ENCODE peak calls at places on chromosomes 11 and 22, in ten cellular contexts. Q is nucleus accumbens; W is CD4-positive, CD25-positive, alpha-beta regulatory T cell; B is AML-193; L is small intestine; J is bronchial epithelial cell; V is NCI-H146; R is NCI-H460; I is fibroblast of pulmonary artery; F is gastrocnemius medialis. G is an unnamed sample.

GRCh38 chr11:128520886-128521696 is 66.3 kb downstream of the ETS1 start:
- DNase-seq in Q (no peak), W (no peak), B (no peak), L (no peak), J (no peak), V (no peak), R (no peak), I (no peak), F (no peak), G (no peak)

GRCh38 chr11:76237914-76238313 is 31.6 kb upstream of the WNT11 start:
- DNase-seq in Q (no peak), W (no peak), B (no peak), L (peak), J (no peak), V (peak), R (peak), I (no peak), F (no peak), G (no peak)

GRCh38 chr11:83087035-83087434 is 15.3 kb upstream of the RAB30 start:
- DNase-seq in Q (no peak), W (no peak), B (peak), L (peak), J (peak), V (peak), R (no peak), I (no peak), F (no peak), G (no peak)

GRCh38 chr11:65695459-65696241 is 16.4 kb upstream of the KAT5 start:
- DNase-seq in Q (peak), W (no peak), B (no peak), L (peak), J (peak), V (peak), R (no peak), I (peak), F (no peak), G (no peak)

GRCh38 chr22:46348099-46348695 is 12.7 kb downstream of the TRMU start:
- DNase-seq in Q (no peak), W (no peak), B (no peak), L (no peak), J (no peak), V (no peak), R (no peak), I (no peak), F (no peak), G (no peak)

GRCh38 chr11:78949976-78950690 is 375.5 kb upstream of the NARS2 start:
- DNase-seq in Q (no peak), W (no peak), B (no peak), L (no peak), J (no peak), V (no peak), R (no peak), I (no peak), F (no peak), G (no peak)

GRCh38 chr11:124754710-124755109 is 2.7 kb upstream of the VSIG2 start:
- DNase-seq in Q (no peak), W (no peak), B (no peak), L (no peak), J (no peak), V (no peak), R (no peak), I (no peak), F (no peak), G (no peak)

GRCh38 chr11:1854132-1854948 is 1.5 kb downstream of the LSP1 start:
- DNase-seq in Q (no peak), W (no peak), B (no peak), L (no peak), J (no peak), V (no peak), R (no peak), I (no peak), F (no peak), G (no peak)

GRCh38 chr11:117538731-117539130 is 211.1 kb downstream of the CEP164 start:
- DNase-seq in Q (no peak), W (no peak), B (no peak), L (no peak), J (no peak), V (no peak), R (no peak), I (no peak), F (no peak), G (no peak)

GRCh38 chr11:126474220-126474619 is 118.7 kb downstream of the ST3GAL4 start:
- DNase-seq in Q (no peak), W (no peak), B (no peak), L (no peak), J (no peak), V (no peak), R (no peak), I (no peak), F (no peak), G (no peak)